ENCODE peak calls at places on chromosomes 16 and 17, in four cellular contexts. One of them, this sample, is unnamed.

GRCh38 chr16:30049871-30050270 is 15.7 kb upstream of the ALDOA start:
- DNase-seq in lower leg skin: no peak
- DNase-seq in sigmoid colon: no peak
- DNase-seq in testis: no peak
- DNase-seq in this sample: no peak

GRCh38 chr16:55491691-55492090 is 12.7 kb downstream of the MMP2 start:
- DNase-seq in testis: peak
- DNase-seq in lower leg skin: peak
- DNase-seq in sigmoid colon: no peak
- DNase-seq in this sample: no peak

GRCh38 chr16:54921229-54921824 is 9.3 kb upstream of the IRX5 start:
- DNase-seq in testis: no peak
- DNase-seq in sigmoid colon: no peak
- DNase-seq in lower leg skin: no peak
- DNase-seq in this sample: no peak

GRCh38 chr17:16361874-16362273 is 8.6 kb upstream of the CENPV start:
- DNase-seq in testis: no peak
- DNase-seq in lower leg skin: no peak
- DNase-seq in sigmoid colon: peak
- DNase-seq in this sample: no peak

GRCh38 chr16:75774197-75774596 is 47.9 kb upstream of the CPHXL start:
- DNase-seq in lower leg skin: no peak
- DNase-seq in sigmoid colon: no peak
- DNase-seq in testis: no peak
- DNase-seq in this sample: no peak

GRCh38 chr16:65453646-65454045 is 331.8 kb upstream of the CDH11 start:
- DNase-seq in testis: no peak
- DNase-seq in sigmoid colon: no peak
- DNase-seq in lower leg skin: no peak
- DNase-seq in this sample: no peak

GRCh38 chr17:12737740-12738469 is 51.4 kb upstream of the ARHGAP44 start:
- DNase-seq in lower leg skin: no peak
- DNase-seq in sigmoid colon: no peak
- DNase-seq in testis: no peak
- DNase-seq in this sample: no peak

GRCh38 chr17:29179232-29180036 is 764 bp downstream of the MYO18A start:
- DNase-seq in sigmoid colon: no peak
- DNase-seq in testis: peak
- DNase-seq in lower leg skin: peak
- DNase-seq in this sample: peak

GRCh38 chr16:30609002-30609927 is 924 bp downstream of the ZNF689 start:
- DNase-seq in testis: peak
- DNase-seq in sigmoid colon: peak
- DNase-seq in lower leg skin: peak
- DNase-seq in this sample: peak

GRCh38 chr17:34895388-34895787 is 65.9 kb downstream of the CCT6B start:
- DNase-seq in testis: no peak
- DNase-seq in sigmoid colon: no peak
- DNase-seq in lower leg skin: no peak
- DNase-seq in this sample: no peak

GRCh38 chr17:36661047-36661666 is 59.8 kb downstream of the MRM1 start:
- DNase-seq in lower leg skin: no peak
- DNase-seq in sigmoid colon: no peak
- DNase-seq in testis: no peak
- DNase-seq in this sample: no peak

GRCh38 chr16:87407511-87408112 is 15.5 kb downstream of the MAP1LC3B start:
- DNase-seq in lower leg skin: peak
- DNase-seq in testis: no peak
- DNase-seq in sigmoid colon: peak
- DNase-seq in this sample: peak

GRCh38 chr16:65658339-65659275 is 536.7 kb upstream of the CDH11 start:
- DNase-seq in lower leg skin: peak
- DNase-seq in testis: no peak
- DNase-seq in sigmoid colon: no peak
- DNase-seq in this sample: no peak

GRCh38 chr17:61205931-61206330 is 193.7 kb upstream of the TBX2 start:
- DNase-seq in sigmoid colon: no peak
- DNase-seq in lower leg skin: no peak
- DNase-seq in testis: no peak
- DNase-seq in this sample: no peak

GRCh38 chr17:61625564-61625963 is 34.5 kb upstream of the NACA2 start:
- DNase-seq in lower leg skin: no peak
- DNase-seq in sigmoid colon: no peak
- DNase-seq in testis: no peak
- DNase-seq in this sample: no peak

GRCh38 chr17:28280826-28281225 is 38.2 kb upstream of the TMEM97 start:
- DNase-seq in lower leg skin: peak
- DNase-seq in sigmoid colon: no peak
- DNase-seq in testis: no peak
- DNase-seq in this sample: no peak

GRCh38 chr17:8117980-8118768 is at the start of gene ALOXE3:
- DNase-seq in testis: no peak
- DNase-seq in lower leg skin: peak
- DNase-seq in sigmoid colon: peak
- DNase-seq in this sample: peak

GRCh38 chr17:4232168-4232813 is 31.5 kb downstream of the ANKFY1 start:
- DNase-seq in sigmoid colon: no peak
- DNase-seq in lower leg skin: no peak
- DNase-seq in testis: no peak
- DNase-seq in this sample: no peak

GRCh38 chr16:67934306-67935095 is 2.1 kb downstream of the PSMB10 start:
- DNase-seq in testis: no peak
- DNase-seq in sigmoid colon: no peak
- DNase-seq in lower leg skin: peak
- DNase-seq in this sample: no peak
- TF ChIP-seq POLR2A in testis: no peak
- TF ChIP-seq POLR2A in sigmoid colon: no peak
- TF ChIP-seq POLR2A in lower leg skin: no peak
- TF ChIP-seq POLR2A in this sample: no peak

DNA sequence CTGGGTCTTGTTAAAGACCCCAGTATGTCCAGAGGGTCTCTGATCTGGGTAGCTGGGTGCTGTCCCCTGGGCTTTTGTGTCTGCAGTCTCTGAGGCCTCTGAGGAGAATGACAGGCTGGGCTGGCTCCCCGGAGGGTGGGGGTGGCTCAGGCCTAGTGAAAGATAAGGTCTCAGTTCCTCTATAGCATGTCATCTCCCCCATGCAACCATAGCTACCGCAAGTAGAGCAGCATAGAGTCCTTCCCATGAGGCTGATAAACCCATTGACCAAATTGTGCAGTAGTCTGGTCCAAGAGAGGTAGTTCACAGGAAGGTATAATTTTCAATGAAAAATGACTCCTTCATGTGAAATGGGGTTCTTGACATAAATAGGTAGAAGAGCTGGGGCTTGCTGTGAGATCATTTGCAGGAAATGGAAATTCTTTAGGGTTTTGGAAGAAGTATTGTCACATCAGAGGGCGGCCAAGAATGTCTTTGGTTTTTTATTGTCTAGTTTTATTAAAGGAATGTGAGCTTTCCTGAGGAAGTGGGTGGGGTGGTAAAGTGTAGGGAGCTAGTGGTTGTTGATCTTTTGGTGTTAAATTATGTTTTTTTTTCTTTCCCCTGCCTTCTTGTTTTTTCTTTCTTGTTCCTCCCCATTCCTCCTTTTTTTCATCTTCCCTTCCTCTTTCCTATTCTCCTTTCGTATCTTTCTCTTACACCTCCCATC is 21.0 kb downstream of the SLC7A6OS start:
- DNase-seq in sigmoid colon: no peak
- DNase-seq in testis: no peak
- DNase-seq in lower leg skin: no peak
- DNase-seq in this sample: no peak
- TF ChIP-seq POLR2A in sigmoid colon: no peak
- TF ChIP-seq POLR2A in testis: no peak
- TF ChIP-seq POLR2A in lower leg skin: no peak
- TF ChIP-seq POLR2A in this sample: no peak

GRCh38 chr16:70457446-70457845 is 3.1 kb downstream of the FCSK start:
- DNase-seq in testis: no peak
- DNase-seq in lower leg skin: no peak
- DNase-seq in sigmoid colon: no peak
- DNase-seq in this sample: no peak

GRCh38 chr16:70455910-70456309 is 1.5 kb downstream of the FCSK start:
- DNase-seq in testis: no peak
- DNase-seq in sigmoid colon: no peak
- DNase-seq in lower leg skin: no peak
- DNase-seq in this sample: no peak

GRCh38 chr16:70453891-70454220 is 539 bp upstream of the FCSK start:
- DNase-seq in lower leg skin: no peak
- DNase-seq in sigmoid colon: no peak
- DNase-seq in testis: no peak
- DNase-seq in this sample: peak

GRCh38 chr16:70453117-70453890 is 1.1 kb upstream of the FCSK start:
- DNase-seq in sigmoid colon: no peak
- DNase-seq in lower leg skin: no peak
- DNase-seq in testis: no peak
- DNase-seq in this sample: no peak

GRCh38 chr16:70454221-70455034 is at the start of gene FCSK:
- DNase-seq in testis: peak
- DNase-seq in lower leg skin: no peak
- DNase-seq in sigmoid colon: peak
- DNase-seq in this sample: peak
- TF ChIP-seq POLR2A in testis: no peak
- TF ChIP-seq POLR2A in lower leg skin: no peak
- TF ChIP-seq POLR2A in sigmoid colon: no peak
- TF ChIP-seq POLR2A in this sample: peak

DNA sequence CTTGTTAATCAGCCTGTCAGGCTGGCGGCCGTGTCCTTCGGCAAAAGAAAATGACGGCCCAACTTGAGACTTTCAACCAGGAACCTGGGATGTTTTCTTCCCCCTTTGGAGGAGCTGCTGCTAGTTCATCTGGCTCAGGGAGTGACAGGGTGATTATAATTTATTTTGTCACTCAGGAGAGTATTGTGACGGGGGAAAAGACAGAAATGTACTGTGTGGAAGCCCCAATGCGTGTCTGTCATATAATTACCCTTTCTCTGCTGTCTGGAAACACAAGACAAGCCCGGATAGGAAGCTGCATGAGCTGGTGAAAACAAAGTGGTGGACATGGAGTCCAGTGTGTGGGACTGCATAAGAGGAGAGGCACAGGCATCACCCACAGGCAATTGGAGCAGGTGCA is 326.2 kb upstream of the HSBP1 start:
- DNase-seq in lower leg skin: no peak
- DNase-seq in testis: no peak
- DNase-seq in sigmoid colon: no peak
- DNase-seq in this sample: no peak
- TF ChIP-seq POLR2A in lower leg skin: no peak
- TF ChIP-seq POLR2A in testis: no peak
- TF ChIP-seq POLR2A in sigmoid colon: no peak
- TF ChIP-seq POLR2A in this sample: no peak

DNA sequence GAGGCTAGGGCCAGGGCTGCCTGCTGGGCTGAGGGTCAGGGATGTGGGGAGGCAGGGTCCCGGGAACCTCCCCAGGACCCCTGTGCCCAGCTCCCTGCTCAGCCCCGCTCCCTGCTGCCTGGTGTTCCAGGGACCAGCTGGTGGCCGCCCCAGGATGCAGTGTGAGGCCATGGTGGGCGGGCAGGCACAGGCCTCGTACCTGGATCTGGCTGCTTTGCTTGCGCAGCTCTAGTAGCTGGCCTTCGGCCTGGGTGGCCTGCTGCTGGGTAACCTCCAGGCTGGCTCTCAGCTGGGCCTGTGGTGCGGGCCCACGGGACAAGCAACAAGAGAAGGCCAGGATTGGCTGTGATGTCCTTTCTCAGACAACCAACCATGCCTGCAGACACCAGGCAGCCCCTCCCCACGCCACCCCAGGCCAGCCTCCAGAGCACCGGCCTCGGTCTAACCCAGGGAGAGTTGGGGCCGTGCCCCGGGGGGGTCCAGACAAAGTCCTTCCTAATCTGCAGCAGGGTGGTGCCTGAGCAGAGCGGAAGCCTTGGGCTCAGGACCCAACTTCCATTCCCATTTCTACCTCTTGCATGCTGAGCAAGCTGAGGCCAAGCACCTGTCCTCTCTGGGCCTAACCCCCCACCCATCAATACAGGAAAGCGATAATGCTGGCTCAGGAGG is 4.1 kb downstream of the TRIM65 start:
- DNase-seq in sigmoid colon: peak
- DNase-seq in lower leg skin: no peak
- DNase-seq in testis: no peak
- DNase-seq in this sample: no peak
- TF ChIP-seq POLR2A in sigmoid colon: no peak
- TF ChIP-seq POLR2A in lower leg skin: no peak
- TF ChIP-seq POLR2A in testis: no peak
- TF ChIP-seq POLR2A in this sample: no peak

GRCh38 chr17:44363613-44364159 is at the start of gene FAM171A2:
- DNase-seq in sigmoid colon: no peak
- DNase-seq in lower leg skin: no peak
- DNase-seq in testis: peak
- DNase-seq in this sample: peak
- TF ChIP-seq POLR2A in sigmoid colon: no peak
- TF ChIP-seq POLR2A in lower leg skin: no peak
- TF ChIP-seq POLR2A in testis: no peak
- TF ChIP-seq POLR2A in this sample: peak

GRCh38 chr17:59616253-59616920 is 3.3 kb upstream of the CLTC start:
- DNase-seq in lower leg skin: no peak
- DNase-seq in sigmoid colon: no peak
- DNase-seq in testis: no peak
- DNase-seq in this sample: no peak
- TF ChIP-seq POLR2A in lower leg skin: no peak
- TF ChIP-seq POLR2A in sigmoid colon: no peak
- TF ChIP-seq POLR2A in testis: no peak
- TF ChIP-seq POLR2A in this sample: no peak

GRCh38 chr17:81868674-81869220 is 2.4 kb downstream of the ARHGDIA start:
- DNase-seq in lower leg skin: no peak
- DNase-seq in sigmoid colon: peak
- DNase-seq in testis: no peak
- DNase-seq in this sample: peak

GRCh38 chr17:81869221-81870154 is 1.6 kb downstream of the ARHGDIA start:
- DNase-seq in sigmoid colon: peak
- DNase-seq in testis: peak
- DNase-seq in lower leg skin: no peak
- DNase-seq in this sample: peak

GRCh38 chr17:81870155-81870977 is 771 bp downstream of the ARHGDIA start:
- DNase-seq in lower leg skin: peak
- DNase-seq in testis: peak
- DNase-seq in sigmoid colon: peak
- DNase-seq in this sample: peak

GRCh38 chr17:81870978-81871386 is at the start of gene ARHGDIA:
- DNase-seq in sigmoid colon: no peak
- DNase-seq in lower leg skin: no peak
- DNase-seq in testis: no peak
- DNase-seq in this sample: no peak

GRCh38 chr17:81871387-81872120 is 417 bp upstream of the ARHGDIA start:
- DNase-seq in sigmoid colon: peak
- DNase-seq in testis: peak
- DNase-seq in lower leg skin: peak
- DNase-seq in this sample: peak
- TF ChIP-seq POLR2A in sigmoid colon: peak
- TF ChIP-seq POLR2A in testis: peak
- TF ChIP-seq POLR2A in lower leg skin: no peak
- TF ChIP-seq POLR2A in this sample: peak

DNA sequence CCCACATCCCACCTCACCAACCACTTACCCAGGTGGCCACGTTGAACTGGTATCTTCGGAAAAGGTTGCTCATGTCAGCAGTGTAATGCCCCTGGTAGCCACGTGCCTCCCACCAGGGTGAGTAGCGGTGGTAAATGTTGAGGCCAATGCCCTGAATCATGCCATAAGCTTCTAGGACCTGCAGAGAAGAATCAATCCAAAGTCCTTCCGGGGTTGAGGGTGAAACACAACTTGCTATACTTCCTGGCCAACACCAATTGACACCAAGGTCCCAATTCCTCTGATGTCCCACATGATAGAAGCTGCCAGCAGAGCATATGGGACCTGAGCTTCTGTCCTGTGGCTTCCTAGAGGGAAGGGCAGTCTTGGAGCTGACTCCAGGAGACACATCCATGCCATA is 11.3 kb upstream of the CNOT1 start:
- DNase-seq in lower leg skin: no peak
- DNase-seq in sigmoid colon: no peak
- DNase-seq in testis: no peak
- DNase-seq in this sample: no peak
- TF ChIP-seq POLR2A in lower leg skin: no peak
- TF ChIP-seq POLR2A in sigmoid colon: no peak
- TF ChIP-seq POLR2A in testis: no peak
- TF ChIP-seq POLR2A in this sample: no peak

This sample was measured in thyroid gland.